ENCODE peak calls at places on chromosomes 5 and 9, in five cellular contexts. One of them, this sample, is unnamed.
A peak's percentile ranks its signal among the peaks of the same experiment; 100 is the strongest.

GRCh38 chr9:108184941-108185340 is 670.8 kb downstream of the ACTL7B start:
- DNase-seq in heart right ventricle: no peak
- DNase-seq in ovary: no peak
- DNase-seq in mesenchymal stem cell: peak; percentile 58
- DNase-seq in cardiac muscle cell: no peak
- DNase-seq in this sample: no peak

GRCh38 chr9:136597965-136598364 is 52.1 kb upstream of the NOTCH1 start:
- DNase-seq in heart right ventricle: no peak
- DNase-seq in ovary: no peak
- DNase-seq in mesenchymal stem cell: no peak
- DNase-seq in cardiac muscle cell: no peak
- DNase-seq in this sample: no peak

GRCh38 chr9:113941056-113941455 is 64.9 kb downstream of the ZNF618 start:
- DNase-seq in heart right ventricle: no peak
- DNase-seq in ovary: no peak
- DNase-seq in mesenchymal stem cell: no peak
- DNase-seq in cardiac muscle cell: no peak
- DNase-seq in this sample: no peak

GRCh38 chr5:146606838-146607237 is 90.8 kb upstream of the GPR151 start:
- DNase-seq in heart right ventricle: no peak
- DNase-seq in ovary: no peak
- DNase-seq in mesenchymal stem cell: no peak
- DNase-seq in cardiac muscle cell: no peak
- DNase-seq in this sample: no peak

GRCh38 chr5:138773215-138773614 is 20.0 kb downstream of the CTNNA1 start:
- DNase-seq in heart right ventricle: no peak
- DNase-seq in ovary: no peak
- DNase-seq in mesenchymal stem cell: no peak
- DNase-seq in cardiac muscle cell: no peak
- DNase-seq in this sample: no peak

GRCh38 chr9:129763235-129763917 is 10.5 kb upstream of the PTGES start:
- DNase-seq in heart right ventricle: no peak
- DNase-seq in ovary: no peak
- DNase-seq in mesenchymal stem cell: peak; percentile 91
- DNase-seq in cardiac muscle cell: no peak
- DNase-seq in this sample: no peak

GRCh38 chr5:108295588-108296368 is 86.1 kb downstream of the FBXL17 start:
- DNase-seq in heart right ventricle: no peak
- DNase-seq in ovary: no peak
- DNase-seq in mesenchymal stem cell: peak; percentile 20
- DNase-seq in cardiac muscle cell: no peak
- DNase-seq in this sample: no peak

GRCh38 chr5:153157156-153157555 is 333.3 kb upstream of the GRIA1 start:
- DNase-seq in heart right ventricle: no peak
- DNase-seq in ovary: no peak
- DNase-seq in mesenchymal stem cell: peak; percentile 14
- DNase-seq in cardiac muscle cell: no peak
- DNase-seq in this sample: no peak

GRCh38 chr5:114467729-114468128 is 105.9 kb downstream of the KCNN2 start:
- DNase-seq in heart right ventricle: no peak
- DNase-seq in ovary: no peak
- DNase-seq in mesenchymal stem cell: peak; percentile 14
- DNase-seq in cardiac muscle cell: no peak
- DNase-seq in this sample: no peak

GRCh38 chr9:18979367-18979766 is 53.6 kb downstream of the SAXO1 start:
- DNase-seq in heart right ventricle: no peak
- DNase-seq in ovary: no peak
- DNase-seq in mesenchymal stem cell: peak; percentile 6
- DNase-seq in cardiac muscle cell: no peak
- DNase-seq in this sample: no peak

GRCh38 chr9:81656004-81656403 is 33.3 kb downstream of the TLE1 start:
- DNase-seq in heart right ventricle: no peak
- DNase-seq in ovary: no peak
- DNase-seq in mesenchymal stem cell: no peak
- DNase-seq in cardiac muscle cell: no peak
- DNase-seq in this sample: no peak

GRCh38 chr5:57531333-57531732 is 48.7 kb upstream of the ACTBL2 start:
- DNase-seq in heart right ventricle: no peak
- DNase-seq in ovary: no peak
- DNase-seq in mesenchymal stem cell: no peak
- DNase-seq in cardiac muscle cell: no peak
- DNase-seq in this sample: no peak

GRCh38 chr9:103397868-103398600 is 402.9 kb downstream of the CYLC2 start:
- DNase-seq in heart right ventricle: no peak
- DNase-seq in ovary: no peak
- DNase-seq in mesenchymal stem cell: no peak
- DNase-seq in cardiac muscle cell: peak; percentile 66
- DNase-seq in this sample: no peak

GRCh38 chr9:134290603-134291451 is 35.4 kb upstream of the RXRA start:
- DNase-seq in heart right ventricle: peak; percentile 2
- DNase-seq in ovary: no peak
- DNase-seq in mesenchymal stem cell: no peak
- DNase-seq in cardiac muscle cell: no peak
- DNase-seq in this sample: no peak

GRCh38 chr5:10581867-10582511 is 18.1 kb downstream of the ANKRD33B start:
- DNase-seq in heart right ventricle: no peak
- DNase-seq in ovary: no peak
- DNase-seq in mesenchymal stem cell: no peak
- DNase-seq in cardiac muscle cell: no peak
- DNase-seq in this sample: no peak

GRCh38 chr9:118017607-118018122 is 313.5 kb downstream of the TLR4 start:
- DNase-seq in heart right ventricle: no peak
- DNase-seq in ovary: no peak
- DNase-seq in mesenchymal stem cell: no peak
- DNase-seq in cardiac muscle cell: no peak
- DNase-seq in this sample: no peak

GRCh38 chr9:111350556-111350955 is 20.5 kb upstream of the OR2K2 start:
- DNase-seq in heart right ventricle: no peak
- DNase-seq in ovary: no peak
- DNase-seq in mesenchymal stem cell: no peak
- DNase-seq in cardiac muscle cell: no peak
- DNase-seq in this sample: no peak

GRCh38 chr9:98766548-98766947 is 29.8 kb downstream of the ANKS6 start:
- DNase-seq in heart right ventricle: no peak
- DNase-seq in ovary: no peak
- DNase-seq in mesenchymal stem cell: peak; percentile 8
- DNase-seq in cardiac muscle cell: no peak
- DNase-seq in this sample: no peak

GRCh38 chr9:98767196-98767595 is 29.2 kb downstream of the ANKS6 start:
- DNase-seq in heart right ventricle: no peak
- DNase-seq in ovary: no peak
- DNase-seq in mesenchymal stem cell: no peak
- DNase-seq in cardiac muscle cell: no peak
- DNase-seq in this sample: no peak

GRCh38 chr9:98767915-98768314 is 28.4 kb downstream of the ANKS6 start:
- DNase-seq in heart right ventricle: no peak
- DNase-seq in ovary: no peak
- DNase-seq in mesenchymal stem cell: no peak
- DNase-seq in cardiac muscle cell: no peak
- DNase-seq in this sample: no peak

GRCh38 chr9:98770717-98771116 is 25.6 kb downstream of the ANKS6 start:
- DNase-seq in heart right ventricle: no peak
- DNase-seq in ovary: no peak
- DNase-seq in mesenchymal stem cell: no peak
- DNase-seq in cardiac muscle cell: no peak
- DNase-seq in this sample: no peak

DNA sequence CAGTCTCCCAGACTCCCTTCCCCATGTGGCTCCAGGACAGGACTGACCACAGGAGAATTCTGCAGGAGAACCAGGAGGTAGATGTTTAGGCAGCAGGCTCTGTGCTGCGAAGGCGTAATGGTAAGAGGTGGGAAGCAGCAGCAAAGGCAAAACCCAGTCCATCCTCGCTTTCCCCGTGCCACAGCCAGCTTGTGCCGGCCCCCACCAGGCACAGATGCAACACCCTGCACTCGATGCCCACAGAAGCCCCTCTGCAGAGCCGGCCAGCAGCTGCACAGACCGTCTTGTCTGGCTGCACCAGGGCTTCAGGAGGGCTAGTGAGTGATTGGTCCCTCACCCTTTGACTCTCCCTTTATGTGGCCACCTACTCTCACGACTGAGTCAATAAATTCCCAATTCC is 28.0 kb downstream of the ANKS6 start:
- DNase-seq in heart right ventricle: no peak
- DNase-seq in ovary: no peak
- DNase-seq in mesenchymal stem cell: no peak
- DNase-seq in cardiac muscle cell: no peak
- DNase-seq in this sample: no peak
- H3K4me3 ChIP-seq in heart right ventricle: no peak overlapping the region
- H3K4me3 ChIP-seq in ovary: no peak overlapping the region
- H3K4me3 ChIP-seq in mesenchymal stem cell: no peak overlapping the region
- H3K4me3 ChIP-seq in cardiac muscle cell: no peak overlapping the region
- H3K4me3 ChIP-seq in this sample: no peak overlapping the region

GRCh38 chr5:181031716-181032115 is 8.3 kb upstream of the BTNL9 start:
- DNase-seq in heart right ventricle: no peak
- DNase-seq in ovary: no peak
- DNase-seq in mesenchymal stem cell: no peak
- DNase-seq in cardiac muscle cell: no peak
- DNase-seq in this sample: no peak

GRCh38 chr5:181027452-181028031 is 12.5 kb upstream of the BTNL9 start:
- DNase-seq in heart right ventricle: no peak
- DNase-seq in ovary: no peak
- DNase-seq in mesenchymal stem cell: no peak
- DNase-seq in cardiac muscle cell: no peak
- DNase-seq in this sample: no peak

GRCh38 chr5:181024245-181025029 is 15.6 kb upstream of the BTNL9 start:
- DNase-seq in heart right ventricle: no peak
- DNase-seq in ovary: no peak
- DNase-seq in mesenchymal stem cell: no peak
- DNase-seq in cardiac muscle cell: no peak
- DNase-seq in this sample: no peak

GRCh38 chr5:181028032-181028819 is 11.8 kb upstream of the BTNL9 start:
- DNase-seq in heart right ventricle: no peak
- DNase-seq in ovary: peak; percentile 9
- DNase-seq in mesenchymal stem cell: no peak
- DNase-seq in cardiac muscle cell: no peak
- DNase-seq in this sample: no peak
- H3K27ac ChIP-seq in heart right ventricle: no peak overlapping the region
- H3K27ac ChIP-seq in ovary: no peak overlapping the region
- H3K27ac ChIP-seq in mesenchymal stem cell: no peak overlapping the region
- H3K27ac ChIP-seq in cardiac muscle cell: no peak overlapping the region
- H3K27ac ChIP-seq in this sample: no peak overlapping the region

DNA sequence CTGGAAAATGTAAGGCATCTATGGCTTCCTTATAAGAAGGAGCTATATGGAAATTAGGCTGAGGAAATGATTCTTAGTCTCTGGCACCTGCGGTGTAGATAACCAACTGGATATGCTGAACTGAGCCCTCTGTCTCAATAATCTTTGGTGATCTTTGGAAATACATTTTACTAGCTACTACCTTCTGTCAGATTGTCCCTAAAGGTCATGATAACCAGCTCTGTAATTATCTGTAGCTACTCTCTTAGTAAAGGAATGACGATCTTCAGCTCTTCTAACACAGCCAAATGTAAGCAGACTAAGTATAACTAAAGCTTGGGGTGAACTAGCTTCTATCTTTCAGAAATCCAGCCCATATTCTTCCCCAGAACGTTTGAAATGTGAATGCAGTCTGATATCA is 124.9 kb upstream of the GRHPR start:
- DNase-seq in heart right ventricle: no peak
- DNase-seq in ovary: no peak
- DNase-seq in mesenchymal stem cell: no peak
- DNase-seq in cardiac muscle cell: no peak
- DNase-seq in this sample: no peak
- H3K4me3 ChIP-seq in heart right ventricle: no peak overlapping the region
- H3K4me3 ChIP-seq in ovary: no peak overlapping the region
- H3K4me3 ChIP-seq in mesenchymal stem cell: no peak overlapping the region
- H3K4me3 ChIP-seq in cardiac muscle cell: no peak overlapping the region
- H3K4me3 ChIP-seq in this sample: no peak overlapping the region

DNA sequence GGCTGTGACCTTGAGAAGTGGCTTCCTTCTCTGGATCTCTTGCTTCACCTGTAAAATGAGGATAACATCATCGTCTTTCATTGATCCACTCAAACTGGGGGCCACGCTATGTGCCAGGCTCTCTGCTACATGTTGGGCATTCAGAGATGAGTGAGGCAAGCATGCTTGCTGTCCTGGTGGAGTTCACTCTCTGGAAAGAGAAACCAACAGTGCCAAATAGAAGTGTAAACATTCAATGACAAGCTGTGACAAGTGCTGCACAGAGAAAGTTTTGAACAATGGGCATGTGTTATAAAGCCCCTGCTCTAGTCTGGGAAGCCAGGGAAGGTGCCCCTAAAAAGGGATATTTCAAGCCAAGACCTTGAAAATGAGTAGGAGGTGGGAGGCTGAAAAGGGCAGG is 50.9 kb upstream of the AFAP1L1 start:
- DNase-seq in heart right ventricle: no peak
- DNase-seq in ovary: no peak
- DNase-seq in mesenchymal stem cell: peak; percentile 47
- DNase-seq in cardiac muscle cell: no peak
- DNase-seq in this sample: no peak
- H3K27ac ChIP-seq in heart right ventricle: peak overlapping the region; percentile 67
- H3K27ac ChIP-seq in ovary: no peak overlapping the region
- H3K27ac ChIP-seq in mesenchymal stem cell: no peak overlapping the region
- H3K27ac ChIP-seq in cardiac muscle cell: no peak overlapping the region
- H3K27ac ChIP-seq in this sample: no peak overlapping the region

DNA sequence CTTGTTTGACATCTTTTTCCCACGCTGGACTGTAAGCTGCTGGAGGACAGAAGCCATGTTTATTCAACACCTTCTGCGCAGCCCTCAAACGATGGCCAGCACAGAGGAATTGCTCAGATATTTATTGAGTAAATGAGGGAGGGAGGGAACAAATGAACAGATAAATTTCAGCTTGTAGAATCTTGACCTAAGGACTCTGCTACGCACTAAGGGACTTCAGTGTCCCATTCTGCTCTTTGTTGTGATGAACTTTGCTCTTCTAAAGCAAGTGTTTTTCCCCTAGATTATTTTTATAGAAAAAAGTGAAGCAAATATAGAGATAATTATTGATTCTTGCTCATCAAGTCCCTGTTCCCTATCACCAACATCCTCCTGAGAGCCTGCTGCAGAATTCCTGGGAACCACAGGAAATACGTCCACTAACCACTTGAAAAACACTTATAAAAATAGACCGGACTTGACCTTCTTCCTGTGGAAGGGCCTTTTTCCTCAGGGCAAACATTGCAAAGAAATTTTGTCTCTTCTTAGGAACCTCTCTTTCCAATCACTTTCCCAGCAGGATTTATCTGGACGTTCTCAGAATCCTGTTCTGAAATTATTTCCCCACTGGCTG is 54.9 kb downstream of the FGF1 start:
- DNase-seq in heart right ventricle: no peak
- DNase-seq in ovary: no peak
- DNase-seq in mesenchymal stem cell: peak; percentile 76
- DNase-seq in cardiac muscle cell: no peak
- DNase-seq in this sample: no peak
- H3K4me3 ChIP-seq in heart right ventricle: no peak overlapping the region
- H3K4me3 ChIP-seq in ovary: no peak overlapping the region
- H3K4me3 ChIP-seq in mesenchymal stem cell: no peak overlapping the region
- H3K4me3 ChIP-seq in cardiac muscle cell: no peak overlapping the region
- H3K4me3 ChIP-seq in this sample: no peak overlapping the region

GRCh38 chr5:158744226-158744625 is 355.5 kb downstream of the EBF1 start:
- DNase-seq in heart right ventricle: no peak
- DNase-seq in ovary: no peak
- DNase-seq in mesenchymal stem cell: no peak
- DNase-seq in cardiac muscle cell: no peak
- DNase-seq in this sample: no peak
- H3K27ac ChIP-seq in heart right ventricle: no peak overlapping the region
- H3K27ac ChIP-seq in ovary: no peak overlapping the region
- H3K27ac ChIP-seq in mesenchymal stem cell: no peak overlapping the region
- H3K27ac ChIP-seq in cardiac muscle cell: no peak overlapping the region
- H3K27ac ChIP-seq in this sample: no peak overlapping the region

GRCh38 chr5:98767563-98767962 is 5.9 kb upstream of the RGMB start:
- DNase-seq in heart right ventricle: no peak
- DNase-seq in ovary: no peak
- DNase-seq in mesenchymal stem cell: no peak
- DNase-seq in cardiac muscle cell: no peak
- DNase-seq in this sample: no peak
- H3K4me3 ChIP-seq in heart right ventricle: no peak overlapping the region
- H3K4me3 ChIP-seq in ovary: no peak overlapping the region
- H3K4me3 ChIP-seq in mesenchymal stem cell: no peak overlapping the region
- H3K4me3 ChIP-seq in cardiac muscle cell: no peak overlapping the region
- H3K4me3 ChIP-seq in this sample: peak overlapping the region; percentile 81